ENCODE peak calls at places on chromosomes 3 and 15, in ten cellular contexts. One of them, this sample, is unnamed.

GRCh38 chr3:15959434-15959811 is 161.6 kb upstream of the ANKRD28 start:
- DNase-seq in spleen: no peak
- DNase-seq in right lobe of liver: no peak
- DNase-seq in A549: no peak
- DNase-seq in GM12891: no peak
- DNase-seq in transverse colon: no peak
- DNase-seq in H1: no peak
- DNase-seq in heart left ventricle: no peak
- DNase-seq in body of pancreas: no peak
- DNase-seq in uterus: no peak
- DNase-seq in this sample: no peak

GRCh38 chr15:78033864-78034263 is 43.6 kb downstream of the TBC1D2B start:
- DNase-seq in spleen: no peak
- DNase-seq in right lobe of liver: no peak
- DNase-seq in A549: no peak
- DNase-seq in GM12891: no peak
- DNase-seq in transverse colon: no peak
- DNase-seq in H1: no peak
- DNase-seq in heart left ventricle: no peak
- DNase-seq in body of pancreas: peak; percentile 41
- DNase-seq in uterus: no peak
- DNase-seq in this sample: no peak

GRCh38 chr3:39189648-39190269 is 2.6 kb downstream of the XIRP1 start:
- DNase-seq in spleen: no peak
- DNase-seq in right lobe of liver: peak; percentile 70
- DNase-seq in A549: peak; percentile 76
- DNase-seq in GM12891: peak; percentile 71
- DNase-seq in transverse colon: peak; percentile 74
- DNase-seq in H1: no peak
- DNase-seq in heart left ventricle: peak; percentile 79
- DNase-seq in body of pancreas: peak; percentile 85
- DNase-seq in uterus: peak; percentile 56
- DNase-seq in this sample: peak; percentile 74

GRCh38 chr3:32238027-32238815 is at the start of gene CMTM8:
- DNase-seq in spleen: peak; percentile 85
- DNase-seq in right lobe of liver: peak; percentile 90
- DNase-seq in A549: peak; percentile 60
- DNase-seq in GM12891: peak; percentile 49
- DNase-seq in transverse colon: peak; percentile 76
- DNase-seq in H1: no peak
- DNase-seq in heart left ventricle: peak; percentile 69
- DNase-seq in body of pancreas: peak; percentile 75
- DNase-seq in uterus: peak; percentile 19
- DNase-seq in this sample: no peak

GRCh38 chr15:79116771-79117170 is 26.2 kb upstream of the RASGRF1 start:
- DNase-seq in spleen: no peak
- DNase-seq in right lobe of liver: no peak
- DNase-seq in A549: no peak
- DNase-seq in GM12891: no peak
- DNase-seq in transverse colon: no peak
- DNase-seq in H1: no peak
- DNase-seq in heart left ventricle: no peak
- DNase-seq in body of pancreas: no peak
- DNase-seq in uterus: no peak
- DNase-seq in this sample: no peak

GRCh38 chr15:78315686-78316085 is 16.3 kb upstream of the SKIC8 start:
- DNase-seq in spleen: no peak
- DNase-seq in right lobe of liver: no peak
- DNase-seq in A549: peak; percentile 59
- DNase-seq in GM12891: no peak
- DNase-seq in transverse colon: peak; percentile 54
- DNase-seq in H1: no peak
- DNase-seq in heart left ventricle: no peak
- DNase-seq in body of pancreas: no peak
- DNase-seq in uterus: no peak
- DNase-seq in this sample: no peak

GRCh38 chr15:90035095-90035834 is 34.1 kb downstream of the ZNF710 start:
- DNase-seq in spleen: peak; percentile 91
- DNase-seq in right lobe of liver: peak; percentile 77
- DNase-seq in A549: peak; percentile 51
- DNase-seq in GM12891: no peak
- DNase-seq in transverse colon: peak; percentile 55
- DNase-seq in H1: no peak
- DNase-seq in heart left ventricle: peak; percentile 42
- DNase-seq in body of pancreas: peak; percentile 76
- DNase-seq in uterus: no peak
- DNase-seq in this sample: no peak

GRCh38 chr3:149572796-149573414 is 84.9 kb downstream of the WWTR1 start:
- DNase-seq in spleen: no peak
- DNase-seq in right lobe of liver: no peak
- DNase-seq in A549: no peak
- DNase-seq in GM12891: no peak
- DNase-seq in transverse colon: no peak
- DNase-seq in H1: no peak
- DNase-seq in heart left ventricle: no peak
- DNase-seq in body of pancreas: no peak
- DNase-seq in uterus: no peak
- DNase-seq in this sample: no peak

GRCh38 chr3:63753567-63753966 is 65.5 kb upstream of the C3orf49 start:
- DNase-seq in spleen: no peak
- DNase-seq in right lobe of liver: no peak
- DNase-seq in A549: no peak
- DNase-seq in GM12891: no peak
- DNase-seq in transverse colon: no peak
- DNase-seq in H1: no peak
- DNase-seq in heart left ventricle: no peak
- DNase-seq in body of pancreas: no peak
- DNase-seq in uterus: no peak
- DNase-seq in this sample: peak; percentile 4

GRCh38 chr3:99172736-99173657 is 271.5 kb upstream of the DCBLD2 start:
- DNase-seq in spleen: no peak
- DNase-seq in right lobe of liver: peak; percentile 42
- DNase-seq in A549: peak; percentile 67
- DNase-seq in GM12891: peak; percentile 3
- DNase-seq in transverse colon: peak; percentile 42
- DNase-seq in H1: no peak
- DNase-seq in heart left ventricle: peak; percentile 23
- DNase-seq in body of pancreas: peak; percentile 59
- DNase-seq in uterus: no peak
- DNase-seq in this sample: peak; percentile 13

GRCh38 chr3:139759470-139759869 is 81.7 kb upstream of the NMNAT3 start:
- DNase-seq in spleen: no peak
- DNase-seq in right lobe of liver: no peak
- DNase-seq in A549: no peak
- DNase-seq in GM12891: no peak
- DNase-seq in transverse colon: no peak
- DNase-seq in H1: no peak
- DNase-seq in heart left ventricle: no peak
- DNase-seq in body of pancreas: no peak
- DNase-seq in uterus: no peak
- DNase-seq in this sample: no peak

GRCh38 chr15:32717290-32718081 is at the start of gene GREM1:
- DNase-seq in spleen: no peak
- DNase-seq in right lobe of liver: no peak
- DNase-seq in A549: no peak
- DNase-seq in GM12891: peak; percentile 24
- DNase-seq in transverse colon: peak; percentile 17
- DNase-seq in H1: no peak
- DNase-seq in heart left ventricle: no peak
- DNase-seq in body of pancreas: no peak
- DNase-seq in uterus: no peak
- DNase-seq in this sample: no peak

GRCh38 chr15:88382482-88382983 is 84.7 kb downstream of the MRPL46 start:
- DNase-seq in spleen: no peak
- DNase-seq in right lobe of liver: no peak
- DNase-seq in A549: peak; percentile 88
- DNase-seq in GM12891: no peak
- DNase-seq in transverse colon: no peak
- DNase-seq in H1: no peak
- DNase-seq in heart left ventricle: no peak
- DNase-seq in body of pancreas: no peak
- DNase-seq in uterus: no peak
- DNase-seq in this sample: no peak

DNA sequence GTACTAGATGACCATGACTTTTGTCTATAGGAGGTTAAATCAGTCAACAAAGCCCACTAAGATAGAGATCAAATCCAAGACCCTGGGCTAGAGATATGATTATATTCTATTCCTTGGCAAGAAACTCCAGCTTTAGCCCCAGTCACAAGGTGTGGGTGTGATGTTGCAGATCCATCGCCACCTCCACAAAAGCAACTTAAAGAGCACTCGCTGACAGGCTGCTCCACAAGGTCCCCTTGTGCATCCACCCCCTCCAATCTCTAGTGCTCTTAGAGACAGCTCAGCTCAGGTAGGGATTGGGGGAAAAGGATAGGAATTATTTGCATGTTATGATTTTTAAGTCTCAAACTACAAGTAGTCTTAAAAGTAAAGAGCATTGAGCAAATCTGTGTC is 177.4 kb downstream of the STAC start:
- DNase-seq in spleen: no peak
- DNase-seq in right lobe of liver: no peak
- DNase-seq in A549: no peak
- DNase-seq in GM12891: no peak
- DNase-seq in transverse colon: no peak
- DNase-seq in H1: no peak
- DNase-seq in heart left ventricle: no peak
- DNase-seq in body of pancreas: no peak
- DNase-seq in uterus: no peak
- DNase-seq in this sample: no peak
- TF ChIP-seq POLR2A in spleen: no peak
- TF ChIP-seq POLR2A in right lobe of liver: no peak
- TF ChIP-seq POLR2A in A549: no peak
- TF ChIP-seq POLR2A in GM12891: no peak
- TF ChIP-seq POLR2A in transverse colon: no peak
- TF ChIP-seq POLR2A in H1: no peak
- TF ChIP-seq POLR2A in heart left ventricle: no peak
- TF ChIP-seq POLR2A in body of pancreas: no peak
- TF ChIP-seq POLR2A in uterus: no peak
- TF ChIP-seq POLR2A in this sample: no peak

GRCh38 chr3:123126051-123126450 is 59.2 kb downstream of the PDIA5 start:
- DNase-seq in spleen: peak; percentile 48
- DNase-seq in right lobe of liver: no peak
- DNase-seq in A549: no peak
- DNase-seq in GM12891: no peak
- DNase-seq in transverse colon: no peak
- DNase-seq in H1: no peak
- DNase-seq in heart left ventricle: no peak
- DNase-seq in body of pancreas: no peak
- DNase-seq in uterus: no peak
- DNase-seq in this sample: no peak

GRCh38 chr3:123129532-123129931 is 62.7 kb downstream of the PDIA5 start:
- DNase-seq in spleen: peak; percentile 41
- DNase-seq in right lobe of liver: peak; percentile 85
- DNase-seq in A549: no peak
- DNase-seq in GM12891: no peak
- DNase-seq in transverse colon: no peak
- DNase-seq in H1: no peak
- DNase-seq in heart left ventricle: no peak
- DNase-seq in body of pancreas: no peak
- DNase-seq in uterus: no peak
- DNase-seq in this sample: no peak

GRCh38 chr3:123129052-123129451 is 62.2 kb downstream of the PDIA5 start:
- DNase-seq in spleen: peak; percentile 41
- DNase-seq in right lobe of liver: no peak
- DNase-seq in A549: no peak
- DNase-seq in GM12891: no peak
- DNase-seq in transverse colon: no peak
- DNase-seq in H1: no peak
- DNase-seq in heart left ventricle: no peak
- DNase-seq in body of pancreas: no peak
- DNase-seq in uterus: no peak
- DNase-seq in this sample: no peak

GRCh38 chr3:123126653-123127052 is 59.8 kb downstream of the PDIA5 start:
- DNase-seq in spleen: peak; percentile 31
- DNase-seq in right lobe of liver: no peak
- DNase-seq in A549: no peak
- DNase-seq in GM12891: no peak
- DNase-seq in transverse colon: no peak
- DNase-seq in H1: no peak
- DNase-seq in heart left ventricle: no peak
- DNase-seq in body of pancreas: no peak
- DNase-seq in uterus: no peak
- DNase-seq in this sample: no peak

GRCh38 chr3:123130079-123130726 is 63.4 kb downstream of the PDIA5 start:
- DNase-seq in spleen: peak; percentile 47
- DNase-seq in right lobe of liver: peak; percentile 88
- DNase-seq in A549: no peak
- DNase-seq in GM12891: no peak
- DNase-seq in transverse colon: peak; percentile 89
- DNase-seq in H1: no peak
- DNase-seq in heart left ventricle: no peak
- DNase-seq in body of pancreas: no peak
- DNase-seq in uterus: no peak
- DNase-seq in this sample: no peak
- TF ChIP-seq POLR2A in spleen: no peak
- TF ChIP-seq POLR2A in right lobe of liver: peak; percentile 52
- TF ChIP-seq POLR2A in A549: no peak
- TF ChIP-seq POLR2A in GM12891: no peak
- TF ChIP-seq POLR2A in transverse colon: peak; percentile 92
- TF ChIP-seq POLR2A in H1: no peak
- TF ChIP-seq POLR2A in heart left ventricle: no peak
- TF ChIP-seq POLR2A in body of pancreas: no peak
- TF ChIP-seq POLR2A in uterus: no peak
- TF ChIP-seq POLR2A in this sample: no peak

DNA sequence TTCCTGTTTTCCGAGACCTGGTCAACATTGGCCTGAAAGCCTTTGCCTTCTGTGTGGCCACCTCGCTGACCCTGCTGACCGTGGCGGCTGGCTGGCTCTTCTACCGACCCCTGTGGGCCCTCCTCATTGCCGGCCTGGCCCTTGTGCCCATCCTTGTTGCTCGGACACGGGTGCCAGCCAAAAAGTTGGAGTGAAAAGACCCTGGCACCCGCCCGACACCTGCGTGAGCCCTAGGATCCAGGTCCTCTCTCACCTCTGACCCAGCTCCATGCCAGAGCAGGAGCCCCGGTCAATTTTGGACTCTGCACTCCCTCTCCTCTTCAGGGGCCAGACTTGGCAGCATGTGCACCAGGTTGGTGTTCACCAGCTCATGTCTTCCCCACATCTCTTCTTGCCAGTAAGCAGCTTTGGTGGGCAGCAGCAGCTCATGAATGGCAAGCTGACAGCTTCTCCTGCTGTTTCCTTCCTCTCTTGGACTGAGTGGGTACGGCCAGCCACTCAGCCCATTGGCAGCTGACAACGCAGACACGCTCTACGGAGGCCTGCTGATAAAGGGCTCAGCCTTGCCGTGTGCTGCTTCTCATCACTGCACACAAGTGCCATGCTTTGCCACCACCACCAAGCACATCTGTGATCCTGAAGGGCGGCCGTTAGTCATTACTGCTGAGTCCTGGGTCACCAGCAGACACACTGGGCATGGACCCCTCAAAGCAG is 16.9 kb downstream of the TMEM43 start:
- DNase-seq in spleen: no peak
- DNase-seq in right lobe of liver: peak; percentile 74
- DNase-seq in A549: no peak
- DNase-seq in GM12891: no peak
- DNase-seq in transverse colon: no peak
- DNase-seq in H1: no peak
- DNase-seq in heart left ventricle: peak; percentile 54
- DNase-seq in body of pancreas: no peak
- DNase-seq in uterus: no peak
- DNase-seq in this sample: no peak
- TF ChIP-seq POLR2A in spleen: no peak
- TF ChIP-seq POLR2A in right lobe of liver: no peak
- TF ChIP-seq POLR2A in A549: no peak
- TF ChIP-seq POLR2A in GM12891: no peak
- TF ChIP-seq POLR2A in transverse colon: no peak
- TF ChIP-seq POLR2A in H1: no peak
- TF ChIP-seq POLR2A in heart left ventricle: no peak
- TF ChIP-seq POLR2A in body of pancreas: no peak
- TF ChIP-seq POLR2A in uterus: no peak
- TF ChIP-seq POLR2A in this sample: no peak

GRCh38 chr3:125357032-125357658 is 18.0 kb downstream of the ZNF148 start:
- DNase-seq in spleen: peak; percentile 89
- DNase-seq in right lobe of liver: peak; percentile 58
- DNase-seq in A549: peak; percentile 40
- DNase-seq in GM12891: peak; percentile 66
- DNase-seq in transverse colon: peak; percentile 26
- DNase-seq in H1: no peak
- DNase-seq in heart left ventricle: peak; percentile 45
- DNase-seq in body of pancreas: peak; percentile 49
- DNase-seq in uterus: peak; percentile 22
- DNase-seq in this sample: no peak
- TF ChIP-seq POLR2A in spleen: no peak
- TF ChIP-seq POLR2A in right lobe of liver: no peak
- TF ChIP-seq POLR2A in A549: peak; percentile 43
- TF ChIP-seq POLR2A in GM12891: peak; percentile 57
- TF ChIP-seq POLR2A in transverse colon: no peak
- TF ChIP-seq POLR2A in H1: peak; percentile 58
- TF ChIP-seq POLR2A in heart left ventricle: peak; percentile 51
- TF ChIP-seq POLR2A in body of pancreas: peak; percentile 34
- TF ChIP-seq POLR2A in uterus: no peak
- TF ChIP-seq POLR2A in this sample: no peak

This sample was measured in H54.